ENCODE peak calls at places on chromosomes 6 and 20, in four cellular contexts. U is left lung; G is naive thymus-derived CD4-positive, alpha-beta T cell; H is A549. Z is an unnamed sample. For H3K4me1, the result is how much of the 10 kb centered on the place peaks cover.

GRCh38 chr20:8515810-8516435 is 383.9 kb downstream of the PLCB1 start:
- DNase-seq in U (no peak), G (no peak), H (no peak), Z (no peak)

GRCh38 chr6:88089708-88090107 is 42.1 kb downstream of the SPACA1 start:
- DNase-seq in H (no peak), U (no peak), G (no peak), Z (no peak)

GRCh38 chr20:56628015-56628872 is 862 bp upstream of the TFAP2C start:
- DNase-seq in H (peak), U (peak), G (no peak), Z (peak)

GRCh38 chr6:36373368-36374009 is 14.0 kb downstream of the ETV7 start:
- DNase-seq in G (no peak), U (no peak), H (no peak), Z (no peak)

GRCh38 chr20:5074050-5074674 is 45.6 kb downstream of the PCNA start:
- DNase-seq in U (no peak), G (no peak), H (no peak), Z (no peak)

GRCh38 chr6:40894962-40895799 is 143.8 kb downstream of the UNC5CL start:
- DNase-seq in U (peak), H (peak), G (no peak), Z (peak)

GRCh38 chr6:138310294-138310693 is 67.4 kb upstream of the SMIM28 start:
- DNase-seq in G (no peak), H (no peak), U (no peak), Z (peak)

GRCh38 chr20:2745936-2746635 is 53.5 kb downstream of the EBF4 start:
- DNase-seq in H (no peak), U (no peak), G (no peak), Z (no peak)

GRCh38 chr6:141667580-141668309 is 465.0 kb upstream of the GJE1 start:
- DNase-seq in U (no peak), H (no peak), G (no peak), Z (peak)

GRCh38 chr6:90080876-90081464 is 186.7 kb downstream of the GJA10 start:
- DNase-seq in G (peak), U (no peak), H (no peak), Z (no peak)
- H3K4me1 ChIP-seq in G (half or more), U (under half), H (under half), Z (under half)

GRCh38 chr20:43957392-43957791 is 42.7 kb downstream of the TOX2 start:
- DNase-seq in G (no peak), H (no peak), U (no peak), Z (no peak)

GRCh38 chr20:43959920-43960227 is 45.2 kb downstream of the TOX2 start:
- DNase-seq in G (no peak), U (no peak), H (no peak), Z (no peak)

GRCh38 chr20:43960231-43960630 is 45.6 kb downstream of the TOX2 start:
- DNase-seq in H (no peak), G (no peak), U (no peak), Z (no peak)

GRCh38 chr20:43959079-43959919 is 44.6 kb downstream of the TOX2 start:
- DNase-seq in U (no peak), H (no peak), G (peak), Z (no peak)

GRCh38 chr20:43958626-43959025 is 44.0 kb downstream of the TOX2 start:
- DNase-seq in U (no peak), G (no peak), H (no peak), Z (no peak)
- H3K4me1 ChIP-seq in U (half or more), G (half or more), H (half or more), Z (under half)

DNA sequence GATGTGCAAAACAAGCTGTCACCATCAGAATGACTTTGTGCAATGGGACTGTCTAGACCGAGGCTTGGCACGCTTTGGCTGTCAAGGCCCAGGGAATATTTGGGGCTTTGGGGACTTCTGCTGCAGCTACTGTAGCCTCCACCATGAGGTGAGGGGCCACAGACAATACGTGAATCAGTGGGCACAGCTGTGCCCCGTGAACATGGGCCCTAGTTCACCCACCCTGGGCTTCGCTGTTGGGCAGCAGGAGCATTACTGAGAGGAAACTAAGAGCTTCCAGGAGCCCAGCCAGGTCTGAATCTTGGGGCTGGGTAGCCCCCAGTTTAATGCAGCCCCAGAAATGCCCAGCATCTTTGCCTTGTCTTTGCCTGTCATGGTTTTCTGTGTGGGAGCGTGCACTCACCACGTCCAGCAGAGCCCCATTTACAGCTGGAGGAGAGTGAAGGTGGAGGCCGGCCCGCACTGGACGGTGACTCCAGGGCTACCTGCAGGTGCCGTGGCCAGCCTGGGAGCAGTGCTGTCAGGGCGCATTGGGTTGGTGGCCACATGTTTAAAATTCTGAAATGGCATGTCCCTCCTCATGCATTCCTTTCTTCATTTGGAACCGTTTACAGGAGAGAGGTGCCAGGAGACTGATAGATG is 34.7 kb downstream of the DUSP22 start:
- DNase-seq in G (no peak), U (no peak), H (no peak), Z (no peak)
- H3K4me1 ChIP-seq in G (under half), U (under half), H (under half), Z (under half)

GRCh38 chr6:132491303-132491702 is 21.6 kb downstream of the STX7 start:
- DNase-seq in U (no peak), H (no peak), G (no peak), Z (no peak)
- H3K4me1 ChIP-seq in U (under half), H (under half), G (under half), Z (under half)

GRCh38 chr20:25136643-25137559 is 55.0 kb upstream of the VSX1 start:
- DNase-seq in G (no peak), U (peak), H (peak), Z (peak)

GRCh38 chr20:25142435-25142834 is 53.1 kb upstream of the ENTPD6 start:
- DNase-seq in H (no peak), G (no peak), U (no peak), Z (no peak)

GRCh38 chr20:25145131-25145530 is 50.4 kb upstream of the ENTPD6 start:
- DNase-seq in U (no peak), H (no peak), G (no peak), Z (no peak)

GRCh38 chr20:25139061-25139705 is 56.3 kb upstream of the ENTPD6 start:
- DNase-seq in H (no peak), U (no peak), G (no peak), Z (no peak)

DNA sequence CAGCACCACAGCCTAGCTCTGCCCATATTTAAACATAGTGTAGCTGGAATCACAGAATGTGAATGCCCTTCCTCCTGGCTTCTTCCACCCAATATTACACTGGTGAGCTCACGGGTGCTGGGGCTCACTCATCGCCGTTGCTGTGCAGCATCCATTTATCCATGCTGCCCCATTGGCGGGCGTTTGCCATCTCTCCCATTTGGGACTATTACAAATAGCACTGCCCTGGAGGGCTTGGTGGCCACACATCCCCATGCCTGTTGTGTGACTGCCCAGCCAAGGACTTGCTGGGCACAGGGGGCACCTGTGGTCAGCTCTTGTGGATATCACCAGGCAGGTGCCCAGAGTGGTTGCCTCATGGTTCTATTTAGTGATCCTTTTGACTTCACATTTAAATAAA is 54.5 kb upstream of the ENTPD6 start:
- DNase-seq in G (no peak), U (no peak), H (no peak), Z (no peak)
- H3K4me1 ChIP-seq in G (under half), U (under half), H (under half), Z (under half)

DNA sequence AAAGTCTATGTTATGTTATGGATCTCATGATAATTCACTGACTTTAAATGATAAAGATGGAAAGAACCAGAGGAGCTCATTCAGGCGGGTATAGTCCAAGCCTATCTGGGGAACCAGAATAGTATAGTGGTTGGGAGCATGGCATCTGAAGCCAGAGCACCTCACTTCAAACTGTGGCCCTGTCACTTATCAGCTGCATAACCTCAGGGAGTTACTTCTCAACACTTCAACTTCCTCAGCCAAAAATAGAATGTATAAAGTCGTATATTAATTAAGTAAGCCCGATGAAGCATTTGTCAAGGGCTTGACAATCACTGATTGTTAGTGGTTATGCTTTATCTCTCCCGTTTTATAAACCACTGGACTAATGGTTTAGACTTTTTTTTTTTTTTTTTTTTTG is 112.7 kb downstream of the RTN4IP1 start:
- DNase-seq in H (no peak), U (no peak), G (no peak), Z (no peak)
- H3K4me1 ChIP-seq in H (under half), U (half or more), G (under half), Z (under half)